ENCODE peak calls at places on chromosomes 12 and 14, in seven cellular contexts. One of them, this sample, is unnamed.

GRCh38 chr12:112837629-112838191 is 46.2 kb downstream of the RPH3A start:
- DNase-seq in foreskin fibroblast: peak
- DNase-seq in brain microvascular endothelial cell: peak
- DNase-seq in CD8-positive, alpha-beta T cell: no peak
- DNase-seq in GM23248: peak
- DNase-seq in choroid plexus epithelial cell: peak
- DNase-seq in Panc1: no peak
- DNase-seq in this sample: no peak

GRCh38 chr12:6442799-6443198 is 2.0 kb upstream of the CD27 start:
- DNase-seq in foreskin fibroblast: no peak
- DNase-seq in brain microvascular endothelial cell: no peak
- DNase-seq in CD8-positive, alpha-beta T cell: no peak
- DNase-seq in GM23248: no peak
- DNase-seq in choroid plexus epithelial cell: no peak
- DNase-seq in Panc1: no peak
- DNase-seq in this sample: no peak

GRCh38 chr12:83123039-83123438 is 436.3 kb downstream of the TMTC2 start:
- DNase-seq in foreskin fibroblast: peak
- DNase-seq in brain microvascular endothelial cell: no peak
- DNase-seq in CD8-positive, alpha-beta T cell: no peak
- DNase-seq in GM23248: peak
- DNase-seq in choroid plexus epithelial cell: no peak
- DNase-seq in Panc1: no peak
- DNase-seq in this sample: no peak

GRCh38 chr14:70789361-70789760 is 20.0 kb downstream of the MAP3K9 start:
- DNase-seq in foreskin fibroblast: peak
- DNase-seq in brain microvascular endothelial cell: peak
- DNase-seq in CD8-positive, alpha-beta T cell: no peak
- DNase-seq in GM23248: peak
- DNase-seq in choroid plexus epithelial cell: peak
- DNase-seq in Panc1: no peak
- DNase-seq in this sample: peak

GRCh38 chr12:64395739-64396138 is 5.2 kb upstream of the C12orf56 start:
- DNase-seq in foreskin fibroblast: peak
- DNase-seq in brain microvascular endothelial cell: no peak
- DNase-seq in CD8-positive, alpha-beta T cell: no peak
- DNase-seq in GM23248: no peak
- DNase-seq in choroid plexus epithelial cell: peak
- DNase-seq in Panc1: no peak
- DNase-seq in this sample: no peak

GRCh38 chr12:18320036-18320617 is 58.8 kb downstream of the PIK3C2G start:
- DNase-seq in foreskin fibroblast: peak
- DNase-seq in brain microvascular endothelial cell: peak
- DNase-seq in CD8-positive, alpha-beta T cell: no peak
- DNase-seq in GM23248: peak
- DNase-seq in choroid plexus epithelial cell: peak
- DNase-seq in Panc1: peak
- DNase-seq in this sample: peak

GRCh38 chr12:10562306-10562933 is 51.0 kb downstream of the MAGOHB start:
- DNase-seq in foreskin fibroblast: peak
- DNase-seq in brain microvascular endothelial cell: peak
- DNase-seq in CD8-positive, alpha-beta T cell: no peak
- DNase-seq in GM23248: peak
- DNase-seq in choroid plexus epithelial cell: peak
- DNase-seq in Panc1: peak
- DNase-seq in this sample: no peak

GRCh38 chr12:52907092-52907810 is 2.4 kb upstream of the KRT8 start:
- DNase-seq in foreskin fibroblast: no peak
- DNase-seq in brain microvascular endothelial cell: no peak
- DNase-seq in CD8-positive, alpha-beta T cell: no peak
- DNase-seq in GM23248: no peak
- DNase-seq in choroid plexus epithelial cell: peak
- DNase-seq in Panc1: no peak
- DNase-seq in this sample: no peak

GRCh38 chr12:59040651-59041050 is 120.3 kb upstream of the LRIG3 start:
- DNase-seq in foreskin fibroblast: peak
- DNase-seq in brain microvascular endothelial cell: peak
- DNase-seq in CD8-positive, alpha-beta T cell: no peak
- DNase-seq in GM23248: peak
- DNase-seq in choroid plexus epithelial cell: peak
- DNase-seq in Panc1: no peak
- DNase-seq in this sample: peak

GRCh38 chr14:49897965-49898364 is 5.1 kb downstream of the ARF6 start:
- DNase-seq in foreskin fibroblast: no peak
- DNase-seq in brain microvascular endothelial cell: no peak
- DNase-seq in CD8-positive, alpha-beta T cell: no peak
- DNase-seq in GM23248: no peak
- DNase-seq in choroid plexus epithelial cell: no peak
- DNase-seq in Panc1: no peak
- DNase-seq in this sample: no peak

GRCh38 chr14:49900973-49901372 is 8.1 kb downstream of the ARF6 start:
- DNase-seq in foreskin fibroblast: no peak
- DNase-seq in brain microvascular endothelial cell: no peak
- DNase-seq in CD8-positive, alpha-beta T cell: no peak
- DNase-seq in GM23248: no peak
- DNase-seq in choroid plexus epithelial cell: no peak
- DNase-seq in Panc1: no peak
- DNase-seq in this sample: no peak

GRCh38 chr14:49897414-49897813 is 4.5 kb downstream of the ARF6 start:
- DNase-seq in foreskin fibroblast: no peak
- DNase-seq in brain microvascular endothelial cell: no peak
- DNase-seq in CD8-positive, alpha-beta T cell: no peak
- DNase-seq in GM23248: no peak
- DNase-seq in choroid plexus epithelial cell: no peak
- DNase-seq in Panc1: no peak
- DNase-seq in this sample: no peak

GRCh38 chr14:49896956-49897355 is 4.1 kb downstream of the ARF6 start:
- DNase-seq in foreskin fibroblast: peak
- DNase-seq in brain microvascular endothelial cell: no peak
- DNase-seq in CD8-positive, alpha-beta T cell: no peak
- DNase-seq in GM23248: no peak
- DNase-seq in choroid plexus epithelial cell: no peak
- DNase-seq in Panc1: no peak
- DNase-seq in this sample: no peak

GRCh38 chr14:49898485-49898884 is 5.6 kb downstream of the ARF6 start:
- DNase-seq in foreskin fibroblast: peak
- DNase-seq in brain microvascular endothelial cell: no peak
- DNase-seq in CD8-positive, alpha-beta T cell: no peak
- DNase-seq in GM23248: no peak
- DNase-seq in choroid plexus epithelial cell: no peak
- DNase-seq in Panc1: no peak
- DNase-seq in this sample: no peak
- H3K4me3 ChIP-seq in foreskin fibroblast: no peak
- H3K4me3 ChIP-seq in brain microvascular endothelial cell: no peak
- H3K4me3 ChIP-seq in CD8-positive, alpha-beta T cell: peak
- H3K4me3 ChIP-seq in GM23248: peak
- H3K4me3 ChIP-seq in choroid plexus epithelial cell: no peak
- H3K4me3 ChIP-seq in Panc1: peak
- H3K4me3 ChIP-seq in this sample: no peak

GRCh38 chr14:65208548-65208947 is 106.2 kb upstream of the MAX start:
- DNase-seq in foreskin fibroblast: no peak
- DNase-seq in brain microvascular endothelial cell: no peak
- DNase-seq in CD8-positive, alpha-beta T cell: no peak
- DNase-seq in GM23248: no peak
- DNase-seq in choroid plexus epithelial cell: no peak
- DNase-seq in Panc1: no peak
- DNase-seq in this sample: no peak
- H3K4me3 ChIP-seq in foreskin fibroblast: no peak
- H3K4me3 ChIP-seq in brain microvascular endothelial cell: no peak
- H3K4me3 ChIP-seq in CD8-positive, alpha-beta T cell: no peak
- H3K4me3 ChIP-seq in GM23248: no peak
- H3K4me3 ChIP-seq in choroid plexus epithelial cell: no peak
- H3K4me3 ChIP-seq in Panc1: no peak
- H3K4me3 ChIP-seq in this sample: no peak

GRCh38 chr14:47020500-47020899 is 368.9 kb upstream of the RPL10L start:
- DNase-seq in foreskin fibroblast: no peak
- DNase-seq in brain microvascular endothelial cell: no peak
- DNase-seq in CD8-positive, alpha-beta T cell: no peak
- DNase-seq in GM23248: no peak
- DNase-seq in choroid plexus epithelial cell: no peak
- DNase-seq in Panc1: no peak
- DNase-seq in this sample: no peak
- H3K4me3 ChIP-seq in foreskin fibroblast: no peak
- H3K4me3 ChIP-seq in brain microvascular endothelial cell: no peak
- H3K4me3 ChIP-seq in CD8-positive, alpha-beta T cell: no peak
- H3K4me3 ChIP-seq in GM23248: no peak
- H3K4me3 ChIP-seq in choroid plexus epithelial cell: no peak
- H3K4me3 ChIP-seq in Panc1: no peak
- H3K4me3 ChIP-seq in this sample: no peak

GRCh38 chr14:30558362-30558674 is 640 bp upstream of the G2E3 start:
- DNase-seq in foreskin fibroblast: no peak
- DNase-seq in brain microvascular endothelial cell: no peak
- DNase-seq in CD8-positive, alpha-beta T cell: no peak
- DNase-seq in GM23248: no peak
- DNase-seq in choroid plexus epithelial cell: no peak
- DNase-seq in Panc1: no peak
- DNase-seq in this sample: no peak

GRCh38 chr14:30564235-30564867 is 5.4 kb downstream of the G2E3 start:
- DNase-seq in foreskin fibroblast: no peak
- DNase-seq in brain microvascular endothelial cell: no peak
- DNase-seq in CD8-positive, alpha-beta T cell: no peak
- DNase-seq in GM23248: no peak
- DNase-seq in choroid plexus epithelial cell: no peak
- DNase-seq in Panc1: no peak
- DNase-seq in this sample: no peak

GRCh38 chr14:30559638-30560071 is 697 bp downstream of the G2E3 start:
- DNase-seq in foreskin fibroblast: peak
- DNase-seq in brain microvascular endothelial cell: peak
- DNase-seq in CD8-positive, alpha-beta T cell: no peak
- DNase-seq in GM23248: peak
- DNase-seq in choroid plexus epithelial cell: peak
- DNase-seq in Panc1: no peak
- DNase-seq in this sample: no peak

GRCh38 chr14:30558675-30559555 is at the start of gene G2E3:
- DNase-seq in foreskin fibroblast: peak
- DNase-seq in brain microvascular endothelial cell: peak
- DNase-seq in CD8-positive, alpha-beta T cell: peak
- DNase-seq in GM23248: peak
- DNase-seq in choroid plexus epithelial cell: peak
- DNase-seq in Panc1: peak
- DNase-seq in this sample: peak

GRCh38 chr14:30560581-30560980 is 1.6 kb downstream of the G2E3 start:
- DNase-seq in foreskin fibroblast: no peak
- DNase-seq in brain microvascular endothelial cell: no peak
- DNase-seq in CD8-positive, alpha-beta T cell: no peak
- DNase-seq in GM23248: no peak
- DNase-seq in choroid plexus epithelial cell: no peak
- DNase-seq in Panc1: no peak
- DNase-seq in this sample: no peak
- H3K4me3 ChIP-seq in foreskin fibroblast: peak
- H3K4me3 ChIP-seq in brain microvascular endothelial cell: peak
- H3K4me3 ChIP-seq in CD8-positive, alpha-beta T cell: peak
- H3K4me3 ChIP-seq in GM23248: peak
- H3K4me3 ChIP-seq in choroid plexus epithelial cell: peak
- H3K4me3 ChIP-seq in Panc1: peak
- H3K4me3 ChIP-seq in this sample: peak